ENCODE peak calls at places on chromosomes 6 and 20, in seven cellular contexts. One of them, this sample, is unnamed.

GRCh38 chr6:95794749-95795148 is 217.4 kb downstream of the MANEA start:
- DNase-seq in H1: no peak
- DNase-seq in K562: no peak
- DNase-seq in SK-N-SH: no peak
- DNase-seq in GM12892: no peak
- DNase-seq in GM12878: no peak
- DNase-seq in HepG2: no peak
- DNase-seq in this sample: no peak

GRCh38 chr6:10564975-10565374 is 43.8 kb downstream of the GCNT2 start:
- DNase-seq in H1: no peak
- DNase-seq in K562: no peak
- DNase-seq in SK-N-SH: no peak
- DNase-seq in GM12892: no peak
- DNase-seq in GM12878: no peak
- DNase-seq in HepG2: no peak
- DNase-seq in this sample: no peak

GRCh38 chr6:161744211-161745067 is 470.6 kb upstream of the AGPAT4 start:
- DNase-seq in H1: no peak
- DNase-seq in K562: no peak
- DNase-seq in SK-N-SH: peak
- DNase-seq in GM12892: no peak
- DNase-seq in GM12878: no peak
- DNase-seq in HepG2: no peak
- DNase-seq in this sample: no peak

GRCh38 chr20:23606652-23607049 is 934 bp upstream of the CST9 start:
- DNase-seq in H1: peak
- DNase-seq in K562: peak
- DNase-seq in SK-N-SH: peak
- DNase-seq in GM12892: peak
- DNase-seq in GM12878: no peak
- DNase-seq in HepG2: peak
- DNase-seq in this sample: peak

GRCh38 chr6:163416640-163417253 is 2.2 kb downstream of the QKI start:
- DNase-seq in H1: no peak
- DNase-seq in K562: peak
- DNase-seq in SK-N-SH: no peak
- DNase-seq in GM12892: no peak
- DNase-seq in GM12878: no peak
- DNase-seq in HepG2: peak
- DNase-seq in this sample: no peak

GRCh38 chr6:39189915-39190544 is 39.2 kb downstream of the KCNK5 start:
- DNase-seq in H1: peak
- DNase-seq in K562: peak
- DNase-seq in SK-N-SH: peak
- DNase-seq in GM12892: peak
- DNase-seq in GM12878: no peak
- DNase-seq in HepG2: peak
- DNase-seq in this sample: peak

GRCh38 chr6:163834226-163834970 is 419.9 kb downstream of the QKI start:
- DNase-seq in H1: no peak
- DNase-seq in K562: no peak
- DNase-seq in SK-N-SH: no peak
- DNase-seq in GM12892: no peak
- DNase-seq in GM12878: no peak
- DNase-seq in HepG2: no peak
- DNase-seq in this sample: no peak

GRCh38 chr20:41177636-41178035 is 40.3 kb downstream of the PLCG1 start:
- DNase-seq in H1: peak
- DNase-seq in K562: no peak
- DNase-seq in SK-N-SH: no peak
- DNase-seq in GM12892: no peak
- DNase-seq in GM12878: no peak
- DNase-seq in HepG2: no peak
- DNase-seq in this sample: no peak

GRCh38 chr6:147972436-147972835 is 370.2 kb upstream of the SASH1 start:
- DNase-seq in H1: no peak
- DNase-seq in K562: no peak
- DNase-seq in SK-N-SH: no peak
- DNase-seq in GM12892: no peak
- DNase-seq in GM12878: no peak
- DNase-seq in HepG2: no peak
- DNase-seq in this sample: no peak

GRCh38 chr6:147973806-147974205 is 368.8 kb upstream of the SASH1 start:
- DNase-seq in H1: no peak
- DNase-seq in K562: no peak
- DNase-seq in SK-N-SH: no peak
- DNase-seq in GM12892: no peak
- DNase-seq in GM12878: no peak
- DNase-seq in HepG2: no peak
- DNase-seq in this sample: no peak

GRCh38 chr6:147970970-147971369 is 371.7 kb upstream of the SASH1 start:
- DNase-seq in H1: no peak
- DNase-seq in K562: no peak
- DNase-seq in SK-N-SH: no peak
- DNase-seq in GM12892: no peak
- DNase-seq in GM12878: no peak
- DNase-seq in HepG2: peak
- DNase-seq in this sample: no peak

GRCh38 chr6:147978078-147978477 is 364.6 kb upstream of the SASH1 start:
- DNase-seq in H1: no peak
- DNase-seq in K562: no peak
- DNase-seq in SK-N-SH: no peak
- DNase-seq in GM12892: no peak
- DNase-seq in GM12878: no peak
- DNase-seq in HepG2: no peak
- DNase-seq in this sample: no peak

DNA sequence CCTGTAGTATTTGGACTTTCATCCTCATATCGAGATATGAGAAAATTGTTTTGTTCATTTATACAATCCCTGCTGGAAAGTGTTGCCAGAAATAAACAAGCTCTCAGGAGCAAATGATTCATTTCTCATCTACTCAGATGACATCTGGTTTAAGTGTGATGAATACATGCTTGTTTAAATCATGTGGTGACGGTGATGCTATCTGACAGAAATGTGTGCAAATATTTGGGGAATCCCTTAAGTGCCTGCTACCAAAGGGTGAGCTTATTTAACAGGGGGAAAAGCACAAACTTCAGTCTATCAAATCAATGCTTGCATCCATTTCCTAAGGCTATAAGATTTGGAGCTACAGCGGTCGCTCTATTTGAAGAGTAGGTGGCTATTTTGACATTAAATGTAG is 368.3 kb upstream of the SASH1 start:
- DNase-seq in H1: no peak
- DNase-seq in K562: no peak
- DNase-seq in SK-N-SH: no peak
- DNase-seq in GM12892: no peak
- DNase-seq in GM12878: no peak
- DNase-seq in HepG2: peak
- DNase-seq in this sample: no peak
- TF ChIP-seq POLR2AphosphoS5 in H1: no peak
- TF ChIP-seq POLR2AphosphoS5 in K562: no peak
- TF ChIP-seq POLR2AphosphoS5 in SK-N-SH: no peak
- TF ChIP-seq POLR2AphosphoS5 in GM12892: no peak
- TF ChIP-seq POLR2AphosphoS5 in GM12878: no peak
- TF ChIP-seq POLR2AphosphoS5 in HepG2: no peak
- TF ChIP-seq POLR2AphosphoS5 in this sample: no peak

GRCh38 chr20:5073154-5074049 is 46.4 kb downstream of the PCNA start:
- DNase-seq in H1: no peak
- DNase-seq in K562: no peak
- DNase-seq in SK-N-SH: peak
- DNase-seq in GM12892: no peak
- DNase-seq in GM12878: no peak
- DNase-seq in HepG2: peak
- DNase-seq in this sample: no peak
- TF ChIP-seq TAF1 in H1: no peak
- TF ChIP-seq TAF1 in K562: no peak
- TF ChIP-seq TAF1 in SK-N-SH: no peak
- TF ChIP-seq TAF1 in GM12892: no peak
- TF ChIP-seq TAF1 in GM12878: no peak
- TF ChIP-seq TAF1 in HepG2: no peak
- TF ChIP-seq TAF1 in this sample: no peak

GRCh38 chr6:158847786-158848185 is 28.6 kb upstream of the EZR start:
- DNase-seq in H1: no peak
- DNase-seq in K562: no peak
- DNase-seq in SK-N-SH: no peak
- DNase-seq in GM12892: no peak
- DNase-seq in GM12878: no peak
- DNase-seq in HepG2: no peak
- DNase-seq in this sample: no peak
- TF ChIP-seq POLR2AphosphoS5 in H1: no peak
- TF ChIP-seq POLR2AphosphoS5 in K562: no peak
- TF ChIP-seq POLR2AphosphoS5 in SK-N-SH: no peak
- TF ChIP-seq POLR2AphosphoS5 in GM12892: no peak
- TF ChIP-seq POLR2AphosphoS5 in GM12878: no peak
- TF ChIP-seq POLR2AphosphoS5 in HepG2: no peak
- TF ChIP-seq POLR2AphosphoS5 in this sample: no peak

GRCh38 chr6:26240981-26241770 is 123.8 kb upstream of the BTN3A2 start:
- DNase-seq in H1: no peak
- DNase-seq in K562: no peak
- DNase-seq in SK-N-SH: no peak
- DNase-seq in GM12892: no peak
- DNase-seq in GM12878: no peak
- DNase-seq in HepG2: no peak
- DNase-seq in this sample: no peak
- TF ChIP-seq TAF1 in H1: no peak
- TF ChIP-seq TAF1 in K562: no peak
- TF ChIP-seq TAF1 in SK-N-SH: no peak
- TF ChIP-seq TAF1 in GM12892: no peak
- TF ChIP-seq TAF1 in GM12878: no peak
- TF ChIP-seq TAF1 in HepG2: no peak
- TF ChIP-seq TAF1 in this sample: no peak

DNA sequence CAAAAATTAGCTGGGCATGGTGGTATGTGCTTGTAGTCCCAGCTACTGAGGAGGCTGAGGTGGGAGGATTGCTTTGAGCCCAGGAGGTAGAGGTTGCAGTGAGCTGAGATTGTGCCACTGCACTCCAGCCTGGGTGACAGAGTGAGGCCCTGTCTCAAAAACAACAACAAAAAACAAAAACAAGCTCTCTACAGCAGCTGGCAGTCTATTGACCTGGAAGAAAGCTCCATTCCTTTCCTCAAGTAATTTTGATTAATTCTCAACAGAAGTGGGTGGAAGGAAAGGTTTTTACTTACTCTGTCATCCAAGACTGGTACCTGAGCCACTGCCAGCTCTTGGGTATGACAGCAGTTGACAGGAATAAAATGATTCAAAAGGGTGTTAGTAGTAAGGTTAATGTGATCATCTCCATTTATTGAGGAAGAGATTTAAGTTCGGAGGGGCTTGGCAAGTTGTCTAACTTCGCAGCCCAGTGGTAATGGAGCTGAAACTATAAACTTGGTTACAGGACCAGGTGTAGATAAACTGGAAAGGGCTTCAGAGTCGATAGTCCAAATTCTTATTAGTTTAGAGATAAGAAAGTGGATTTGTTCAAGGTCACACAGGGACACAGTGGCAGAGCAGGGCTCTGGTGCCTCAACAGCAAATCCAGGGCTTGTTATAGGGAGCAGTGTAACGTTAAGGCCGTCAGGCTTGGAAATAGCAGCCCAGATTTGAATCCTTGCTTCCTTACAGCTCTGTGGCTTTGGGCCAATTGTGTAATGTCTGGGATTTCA is 14.8 kb downstream of the SRSF3 start:
- DNase-seq in H1: no peak
- DNase-seq in K562: no peak
- DNase-seq in SK-N-SH: no peak
- DNase-seq in GM12892: no peak
- DNase-seq in GM12878: no peak
- DNase-seq in HepG2: peak
- DNase-seq in this sample: no peak
- TF ChIP-seq POLR2AphosphoS5 in H1: peak
- TF ChIP-seq POLR2AphosphoS5 in K562: no peak
- TF ChIP-seq POLR2AphosphoS5 in SK-N-SH: no peak
- TF ChIP-seq POLR2AphosphoS5 in GM12892: no peak
- TF ChIP-seq POLR2AphosphoS5 in GM12878: peak
- TF ChIP-seq POLR2AphosphoS5 in HepG2: no peak
- TF ChIP-seq POLR2AphosphoS5 in this sample: no peak